ENCODE peak calls at places on chromosome 1, in eight cellular contexts. One of them, this sample, is unnamed.
A peak's percentile ranks its signal among the peaks of the same experiment; 100 is the strongest.

GRCh38 chr1:172167801-172168596 is 252.5 kb upstream of the C1orf105 start:
- DNase-seq in astrocyte of the spinal cord: peak; percentile 91
- DNase-seq in BE2C: no peak
- DNase-seq in AG04449: no peak
- DNase-seq in fibroblast of lung: peak; percentile 96
- DNase-seq in progenitor cell of endocrine pancreas: no peak
- DNase-seq in B cell: no peak
- DNase-seq in endodermal cell: no peak
- DNase-seq in this sample: no peak

GRCh38 chr1:28642847-28643635 is at the start of gene TAF12:
- DNase-seq in progenitor cell of endocrine pancreas: peak; percentile 84
- DNase-seq in endodermal cell: peak; percentile 97
- DNase-seq in AG04449: peak; percentile 60
- DNase-seq in fibroblast of lung: peak; percentile 93
- DNase-seq in B cell: peak; percentile 99
- DNase-seq in astrocyte of the spinal cord: peak; percentile 97
- DNase-seq in BE2C: peak; percentile 88
- DNase-seq in this sample: peak; percentile 92

GRCh38 chr1:206706806-206707205 is 22.1 kb downstream of the MAPKAPK2 start:
- DNase-seq in progenitor cell of endocrine pancreas: no peak
- DNase-seq in fibroblast of lung: no peak
- DNase-seq in BE2C: no peak
- DNase-seq in endodermal cell: no peak
- DNase-seq in B cell: no peak
- DNase-seq in astrocyte of the spinal cord: no peak
- DNase-seq in AG04449: no peak
- DNase-seq in this sample: no peak

GRCh38 chr1:185279571-185279970 is 37.5 kb downstream of the IVNS1ABP start:
- DNase-seq in B cell: no peak
- DNase-seq in AG04449: no peak
- DNase-seq in endodermal cell: no peak
- DNase-seq in astrocyte of the spinal cord: peak; percentile 52
- DNase-seq in progenitor cell of endocrine pancreas: no peak
- DNase-seq in fibroblast of lung: peak; percentile 59
- DNase-seq in BE2C: no peak
- DNase-seq in this sample: no peak

GRCh38 chr1:237677979-237678378 is 212.7 kb downstream of the ZP4 start:
- DNase-seq in BE2C: no peak
- DNase-seq in progenitor cell of endocrine pancreas: no peak
- DNase-seq in AG04449: peak; percentile 14
- DNase-seq in fibroblast of lung: peak; percentile 61
- DNase-seq in B cell: no peak
- DNase-seq in astrocyte of the spinal cord: peak; percentile 34
- DNase-seq in endodermal cell: no peak
- DNase-seq in this sample: no peak

GRCh38 chr1:65688848-65689247 is 103.8 kb upstream of the PDE4B start:
- DNase-seq in fibroblast of lung: no peak
- DNase-seq in progenitor cell of endocrine pancreas: no peak
- DNase-seq in astrocyte of the spinal cord: no peak
- DNase-seq in BE2C: no peak
- DNase-seq in endodermal cell: no peak
- DNase-seq in B cell: no peak
- DNase-seq in AG04449: no peak
- DNase-seq in this sample: no peak

GRCh38 chr1:235266325-235266724 is 61.7 kb downstream of the ARID4B start:
- DNase-seq in astrocyte of the spinal cord: peak; percentile 24
- DNase-seq in progenitor cell of endocrine pancreas: no peak
- DNase-seq in B cell: no peak
- DNase-seq in BE2C: no peak
- DNase-seq in fibroblast of lung: peak; percentile 8
- DNase-seq in endodermal cell: no peak
- DNase-seq in AG04449: no peak
- DNase-seq in this sample: no peak

GRCh38 chr1:12038356-12039140 is 19.2 kb downstream of the MIIP start:
- DNase-seq in fibroblast of lung: no peak
- DNase-seq in BE2C: no peak
- DNase-seq in astrocyte of the spinal cord: no peak
- DNase-seq in endodermal cell: no peak
- DNase-seq in B cell: no peak
- DNase-seq in AG04449: no peak
- DNase-seq in progenitor cell of endocrine pancreas: no peak
- DNase-seq in this sample: no peak

GRCh38 chr1:248828845-248829244 is 3.1 kb upstream of the SH3BP5L start:
- DNase-seq in BE2C: no peak
- DNase-seq in AG04449: no peak
- DNase-seq in B cell: no peak
- DNase-seq in progenitor cell of endocrine pancreas: no peak
- DNase-seq in endodermal cell: no peak
- DNase-seq in fibroblast of lung: peak; percentile 78
- DNase-seq in astrocyte of the spinal cord: no peak
- DNase-seq in this sample: no peak

GRCh38 chr1:232039303-232039702 is 412.7 kb downstream of the DISC1 start:
- DNase-seq in fibroblast of lung: peak; percentile 83
- DNase-seq in progenitor cell of endocrine pancreas: no peak
- DNase-seq in AG04449: no peak
- DNase-seq in endodermal cell: no peak
- DNase-seq in BE2C: no peak
- DNase-seq in B cell: no peak
- DNase-seq in astrocyte of the spinal cord: peak; percentile 45
- DNase-seq in this sample: no peak

GRCh38 chr1:1086911-1087341 is 12.8 kb upstream of the RNF223 start:
- DNase-seq in fibroblast of lung: no peak
- DNase-seq in AG04449: no peak
- DNase-seq in endodermal cell: no peak
- DNase-seq in B cell: no peak
- DNase-seq in progenitor cell of endocrine pancreas: no peak
- DNase-seq in astrocyte of the spinal cord: no peak
- DNase-seq in BE2C: no peak
- DNase-seq in this sample: no peak

GRCh38 chr1:27759236-27759635 is 13.8 kb upstream of the STX12 start:
- DNase-seq in AG04449: no peak
- DNase-seq in astrocyte of the spinal cord: no peak
- DNase-seq in BE2C: no peak
- DNase-seq in progenitor cell of endocrine pancreas: no peak
- DNase-seq in endodermal cell: no peak
- DNase-seq in fibroblast of lung: no peak
- DNase-seq in B cell: no peak
- DNase-seq in this sample: no peak

GRCh38 chr1:30706528-30706927 is 16.9 kb downstream of the MATN1 start:
- DNase-seq in progenitor cell of endocrine pancreas: no peak
- DNase-seq in BE2C: peak; percentile 62
- DNase-seq in B cell: no peak
- DNase-seq in AG04449: no peak
- DNase-seq in endodermal cell: no peak
- DNase-seq in astrocyte of the spinal cord: no peak
- DNase-seq in fibroblast of lung: peak; percentile 30
- DNase-seq in this sample: no peak

GRCh38 chr1:243790404-243790803 is 59.6 kb downstream of the AKT3 start:
- DNase-seq in progenitor cell of endocrine pancreas: no peak
- DNase-seq in AG04449: no peak
- DNase-seq in fibroblast of lung: no peak
- DNase-seq in BE2C: no peak
- DNase-seq in endodermal cell: no peak
- DNase-seq in astrocyte of the spinal cord: no peak
- DNase-seq in B cell: no peak
- DNase-seq in this sample: no peak

GRCh38 chr1:145826030-145826429 is 2.0 kb downstream of the POLR3C start:
- DNase-seq in BE2C: no peak
- DNase-seq in B cell: no peak
- DNase-seq in fibroblast of lung: no peak
- DNase-seq in astrocyte of the spinal cord: no peak
- DNase-seq in progenitor cell of endocrine pancreas: no peak
- DNase-seq in AG04449: no peak
- DNase-seq in endodermal cell: no peak
- DNase-seq in this sample: no peak
- TF ChIP-seq CTCF in BE2C: no peak
- TF ChIP-seq CTCF in B cell: no peak
- TF ChIP-seq CTCF in fibroblast of lung: no peak
- TF ChIP-seq CTCF in astrocyte of the spinal cord: no peak
- TF ChIP-seq CTCF in progenitor cell of endocrine pancreas: no peak
- TF ChIP-seq CTCF in AG04449: no peak
- TF ChIP-seq CTCF in endodermal cell: no peak
- TF ChIP-seq CTCF in this sample: no peak

DNA sequence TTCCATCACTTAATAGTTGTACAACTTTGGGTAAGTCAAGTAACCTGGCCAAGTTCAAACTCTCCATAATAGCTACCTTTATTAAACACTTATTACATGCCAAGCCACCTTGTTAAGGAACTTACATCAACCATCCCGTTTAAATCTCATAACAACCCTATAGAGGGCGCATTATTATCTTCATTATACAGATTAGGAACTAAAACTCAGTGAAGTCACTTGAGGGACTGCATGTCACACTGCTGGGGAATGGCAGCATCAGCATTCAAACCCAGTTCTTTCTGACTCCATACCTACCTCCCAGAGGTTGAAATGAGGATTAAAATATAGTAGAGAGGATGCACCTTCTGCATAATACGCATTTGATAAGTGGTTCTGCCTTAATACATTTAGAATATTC is 47.1 kb upstream of the PLA2G2C start:
- DNase-seq in BE2C: no peak
- DNase-seq in B cell: peak; percentile 27
- DNase-seq in fibroblast of lung: peak; percentile 23
- DNase-seq in astrocyte of the spinal cord: peak; percentile 28
- DNase-seq in endodermal cell: no peak
- DNase-seq in progenitor cell of endocrine pancreas: no peak
- DNase-seq in AG04449: no peak
- DNase-seq in this sample: peak; percentile 53
- TF ChIP-seq CTCF in BE2C: peak; percentile 45
- TF ChIP-seq CTCF in B cell: peak; percentile 57
- TF ChIP-seq CTCF in fibroblast of lung: peak; percentile 24
- TF ChIP-seq CTCF in astrocyte of the spinal cord: peak; percentile 47
- TF ChIP-seq CTCF in endodermal cell: peak; percentile 60
- TF ChIP-seq CTCF in progenitor cell of endocrine pancreas: peak; percentile 24
- TF ChIP-seq CTCF in AG04449: peak; percentile 18
- TF ChIP-seq CTCF in this sample: peak; percentile 8

DNA sequence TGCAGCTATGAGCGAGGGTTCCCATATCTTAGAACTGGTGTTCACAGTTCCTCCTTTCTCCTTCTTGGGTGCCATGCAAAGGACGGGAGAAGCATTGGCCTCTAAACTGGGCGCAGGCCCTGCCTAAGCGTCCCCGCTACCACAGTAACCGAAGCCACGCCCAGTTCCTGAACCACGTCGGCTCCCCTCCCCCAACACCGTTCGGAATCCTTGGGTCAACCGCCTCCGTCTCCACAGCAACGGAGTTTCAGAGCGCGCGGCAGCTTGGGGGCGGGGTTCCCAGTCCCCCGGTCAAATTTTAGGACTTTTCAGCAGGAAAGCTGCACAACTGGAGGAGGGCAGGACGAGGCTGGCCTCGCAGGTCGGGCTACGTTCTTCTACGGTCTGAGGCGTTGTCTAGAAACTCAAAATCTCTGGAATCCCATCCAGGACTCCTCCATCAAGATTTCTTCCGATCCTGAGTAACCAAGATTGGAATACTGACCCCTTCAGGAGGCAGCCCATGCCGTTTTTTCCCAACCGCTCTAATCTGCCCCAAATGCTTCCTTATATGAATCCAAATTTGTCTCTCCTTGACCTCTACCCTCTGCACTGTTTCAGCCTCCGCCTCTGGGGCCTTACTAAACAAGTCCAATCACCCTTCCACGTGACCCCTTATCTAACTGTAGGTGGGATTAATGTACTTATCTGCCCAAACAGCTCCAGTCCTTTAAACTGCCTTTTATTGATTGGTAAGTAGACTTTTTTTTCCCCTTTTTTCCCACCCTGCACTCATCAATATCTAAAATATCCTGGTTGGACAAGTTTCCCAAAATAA is at the start of gene SPAG17:
- DNase-seq in astrocyte of the spinal cord: peak; percentile 40
- DNase-seq in AG04449: no peak
- DNase-seq in B cell: no peak
- DNase-seq in endodermal cell: peak; percentile 98
- DNase-seq in fibroblast of lung: peak; percentile 66
- DNase-seq in BE2C: peak; percentile 69
- DNase-seq in progenitor cell of endocrine pancreas: peak; percentile 75
- DNase-seq in this sample: peak; percentile 41
- TF ChIP-seq CTCF in astrocyte of the spinal cord: peak; percentile 48
- TF ChIP-seq CTCF in AG04449: peak; percentile 13
- TF ChIP-seq CTCF in B cell: no peak
- TF ChIP-seq CTCF in endodermal cell: peak; percentile 77
- TF ChIP-seq CTCF in fibroblast of lung: peak; percentile 39
- TF ChIP-seq CTCF in BE2C: peak; percentile 49
- TF ChIP-seq CTCF in progenitor cell of endocrine pancreas: peak; percentile 49
- TF ChIP-seq CTCF in this sample: no peak

DNA sequence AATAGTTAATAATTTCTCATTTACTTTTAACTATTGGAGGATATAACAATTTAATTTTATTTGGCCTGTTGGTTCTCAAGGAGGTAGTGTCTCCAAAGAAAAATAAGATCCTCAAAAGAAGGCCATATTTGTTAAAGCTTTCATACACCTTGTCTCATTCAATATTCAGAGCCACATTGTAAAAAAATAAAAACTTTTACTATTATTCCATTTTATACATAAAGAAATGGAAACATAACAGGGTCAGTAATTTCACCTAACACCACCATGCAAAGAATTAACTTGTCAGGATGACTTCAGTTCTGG is 40.3 kb upstream of the KCTD3 start:
- DNase-seq in fibroblast of lung: no peak
- DNase-seq in astrocyte of the spinal cord: no peak
- DNase-seq in endodermal cell: no peak
- DNase-seq in B cell: no peak
- DNase-seq in progenitor cell of endocrine pancreas: no peak
- DNase-seq in BE2C: no peak
- DNase-seq in AG04449: no peak
- DNase-seq in this sample: no peak
- TF ChIP-seq CTCF in fibroblast of lung: no peak
- TF ChIP-seq CTCF in astrocyte of the spinal cord: no peak
- TF ChIP-seq CTCF in endodermal cell: peak; percentile 29
- TF ChIP-seq CTCF in B cell: no peak
- TF ChIP-seq CTCF in progenitor cell of endocrine pancreas: no peak
- TF ChIP-seq CTCF in BE2C: no peak
- TF ChIP-seq CTCF in AG04449: no peak
- TF ChIP-seq CTCF in this sample: no peak

DNA sequence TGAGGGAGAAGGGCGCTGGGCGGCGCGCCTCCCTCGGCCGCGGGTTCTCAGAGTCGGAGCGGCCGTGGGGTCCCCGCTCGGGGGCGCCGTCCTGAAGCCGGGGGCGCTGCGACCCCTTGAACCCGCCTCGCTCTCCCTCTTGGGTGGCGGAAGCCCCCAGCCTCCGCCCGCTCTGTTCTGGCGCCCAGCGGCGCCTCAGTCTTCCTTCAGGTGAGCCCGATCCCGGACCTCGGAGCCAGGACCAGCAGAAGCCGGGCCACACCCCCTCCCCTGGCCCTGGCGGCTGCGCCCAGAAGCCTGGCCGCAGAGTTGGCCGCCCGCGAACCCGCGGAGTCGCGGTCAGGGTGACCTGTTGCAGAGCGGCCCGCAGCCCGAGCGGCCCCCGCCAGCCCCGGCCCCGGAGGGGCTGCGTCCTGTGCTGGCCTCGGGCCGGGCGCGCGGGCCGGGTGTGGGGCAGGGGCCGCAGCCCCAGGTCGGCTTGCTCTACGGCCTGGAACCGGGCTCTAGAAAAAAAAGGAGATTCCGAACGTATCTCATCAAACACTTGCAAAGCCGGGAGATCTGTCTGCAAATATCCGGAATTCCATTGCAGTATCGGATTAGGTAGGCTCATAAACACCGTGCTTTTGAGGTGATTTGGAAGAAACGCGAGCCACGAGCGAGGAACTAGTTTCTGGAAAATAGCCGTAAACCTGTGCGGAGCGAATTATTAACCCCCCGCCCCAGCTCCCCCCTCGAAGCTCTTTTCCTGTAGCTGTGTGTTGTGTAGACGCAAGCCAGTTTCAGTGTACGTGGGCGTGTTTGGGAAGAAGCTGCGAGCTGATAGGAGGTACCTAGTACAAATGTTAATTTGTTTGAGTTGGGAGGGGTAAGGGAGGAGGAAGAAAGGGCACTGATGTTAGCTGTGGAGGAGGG is 816 bp downstream of the RALGPS2 start:
- DNase-seq in AG04449: peak; percentile 45
- DNase-seq in BE2C: peak; percentile 14
- DNase-seq in B cell: peak; percentile 80
- DNase-seq in endodermal cell: peak; percentile 89
- DNase-seq in progenitor cell of endocrine pancreas: peak; percentile 48
- DNase-seq in astrocyte of the spinal cord: peak; percentile 84
- DNase-seq in fibroblast of lung: peak; percentile 92
- DNase-seq in this sample: peak; percentile 38
- TF ChIP-seq CTCF in AG04449: no peak
- TF ChIP-seq CTCF in BE2C: no peak
- TF ChIP-seq CTCF in B cell: no peak
- TF ChIP-seq CTCF in endodermal cell: peak; percentile 50
- TF ChIP-seq CTCF in progenitor cell of endocrine pancreas: peak; percentile 46
- TF ChIP-seq CTCF in astrocyte of the spinal cord: no peak
- TF ChIP-seq CTCF in fibroblast of lung: peak; percentile 21
- TF ChIP-seq CTCF in this sample: no peak

This sample was measured in GM13976.